ENCODE peak calls at places on chromosomes 2 and 18, in six cellular contexts. W is mucosa of descending colon; R is T-helper 1 cell; S is activated CD4-positive, alpha-beta T cell treated with anti-CD3 and anti-CD28 coated beads, Interleukin-2, amount 50 U/mL, for 48 hours; B is HCEC 1CT; N is fibroblast of pulmonary artery. Z is an unnamed sample.
A peak's percentile ranks its signal among the peaks of the same experiment; 100 is the strongest.

GRCh38 chr2:239730897-239731296 is 294.2 kb downstream of the NDUFA10 start:
- DNase-seq in W (no peak), R (no peak), S (no peak), B (no peak), N (no peak), Z (no peak)

GRCh38 chr2:149877913-149878312 is 290.3 kb upstream of the MMADHC start:
- DNase-seq in W (no peak), R (no peak), S (no peak), B (no peak), N (peak; percentile 21), Z (no peak)

GRCh38 chr2:168486440-168486839 is 30.4 kb downstream of the CERS6 start:
- DNase-seq in W (no peak), R (no peak), S (no peak), B (no peak), N (no peak), Z (no peak)

GRCh38 chr2:206846331-206846730 is 80.9 kb downstream of the FASTKD2 start:
- DNase-seq in W (no peak), R (no peak), S (no peak), B (no peak), N (no peak), Z (no peak)

GRCh38 chr18:50338122-50338521 is 36.7 kb upstream of the SKA1 start:
- DNase-seq in W (no peak), R (no peak), S (no peak), B (no peak), N (no peak), Z (no peak)

GRCh38 chr2:1593371-1594205 is 150.7 kb downstream of the PXDN start:
- DNase-seq in W (no peak), R (no peak), S (no peak), B (peak; percentile 85), N (peak; percentile 75), Z (no peak)

GRCh38 chr2:219578811-219579210 is 6.7 kb downstream of the INHA start:
- DNase-seq in W (no peak), R (no peak), S (no peak), B (peak; percentile 15), N (peak; percentile 49), Z (no peak)

GRCh38 chr2:23705771-23706612 is 220.9 kb downstream of the ATAD2B start:
- DNase-seq in W (no peak), R (no peak), S (no peak), B (no peak), N (no peak), Z (no peak)

GRCh38 chr2:216858312-216858711 is 1.6 kb downstream of the TNP1 start:
- DNase-seq in W (no peak), R (no peak), S (peak; percentile 6), B (no peak), N (no peak), Z (no peak)

GRCh38 chr2:127014630-127015029 is 92.3 kb downstream of the BIN1 start:
- DNase-seq in W (no peak), R (no peak), S (no peak), B (peak; percentile 97), N (peak; percentile 99), Z (no peak)

GRCh38 chr2:70926042-70926441 is 9.7 kb upstream of the ATP6V1B1 start:
- DNase-seq in W (no peak), R (no peak), S (no peak), B (no peak), N (no peak), Z (no peak)

GRCh38 chr2:48346124-48346536 is 183.8 kb upstream of the STON1 start:
- DNase-seq in W (peak; percentile 22), R (no peak), S (no peak), B (peak; percentile 88), N (peak; percentile 86), Z (peak; percentile 61)

GRCh38 chr2:38128653-38129052 is 52.7 kb upstream of the CYP1B1 start:
- DNase-seq in W (no peak), R (no peak), S (no peak), B (no peak), N (peak; percentile 65), Z (no peak)

GRCh38 chr2:215677466-215677865 is 241.6 kb upstream of the FN1 start:
- DNase-seq in W (no peak), R (no peak), S (no peak), B (no peak), N (peak; percentile 50), Z (no peak)

GRCh38 chr2:163200726-163201125 is 362.2 kb upstream of the KCNH7 start:
- DNase-seq in W (no peak), R (no peak), S (no peak), B (no peak), N (no peak), Z (no peak)

GRCh38 chr2:218799990-218800389 is 18.0 kb downstream of the CYP27A1 start:
- DNase-seq in W (no peak), R (no peak), S (no peak), B (no peak), N (no peak), Z (no peak)

GRCh38 chr18:56962322-56962721 is 184.6 kb upstream of the BOD1L2 start:
- DNase-seq in W (no peak), R (no peak), S (no peak), B (no peak), N (no peak), Z (no peak)

GRCh38 chr2:193074933-193075332 is 880.2 kb upstream of the TMEFF2 start:
- DNase-seq in W (no peak), R (no peak), S (no peak), B (no peak), N (no peak), Z (no peak)

GRCh38 chr2:111176388-111176787 is 55.7 kb downstream of the BCL2L11 start:
- DNase-seq in W (no peak), R (no peak), S (no peak), B (no peak), N (no peak), Z (no peak)

GRCh38 chr2:235623052-235623451 is 129.2 kb downstream of the AGAP1 start:
- DNase-seq in W (no peak), R (no peak), S (no peak), B (no peak), N (no peak), Z (no peak)

GRCh38 chr18:48408111-48408726 is 964 bp downstream of the ZBTB7C start:
- DNase-seq in W (no peak), R (no peak), S (peak; percentile 6), B (no peak), N (no peak), Z (no peak)

GRCh38 chr18:75132931-75133525 is 75.9 kb downstream of the PTGR3 start:
- DNase-seq in W (no peak), R (no peak), S (no peak), B (no peak), N (no peak), Z (no peak)

GRCh38 chr2:56263876-56264275 is 80.1 kb downstream of the CCDC85A start:
- DNase-seq in W (no peak), R (no peak), S (no peak), B (peak; percentile 40), N (no peak), Z (no peak)

GRCh38 chr2:216666461-216667233 is 28.7 kb downstream of the IGFBP5 start:
- DNase-seq in W (peak; percentile 83), R (peak; percentile 41), S (peak; percentile 76), B (peak; percentile 28), N (peak; percentile 74), Z (peak; percentile 82)

GRCh38 chr2:68643011-68643873 is at the start of gene PROKR1:
- DNase-seq in W (peak; percentile 38), R (no peak), S (peak; percentile 33), B (no peak), N (peak; percentile 17), Z (peak; percentile 45)

GRCh38 chr2:20706217-20706616 is 39.3 kb downstream of the GDF7 start:
- DNase-seq in W (no peak), R (no peak), S (no peak), B (no peak), N (no peak), Z (no peak)

GRCh38 chr18:51135795-51136194 is 61.7 kb downstream of the MEX3C start:
- DNase-seq in W (peak; percentile 13), R (no peak), S (no peak), B (no peak), N (no peak), Z (no peak)

GRCh38 chr2:144541411-144541810 is 21.5 kb upstream of the ZEB2 start:
- DNase-seq in W (no peak), R (no peak), S (no peak), B (peak; percentile 37), N (no peak), Z (no peak)

GRCh38 chr2:220215785-220216184 is 588.4 kb downstream of the SLC4A3 start:
- DNase-seq in W (no peak), R (no peak), S (no peak), B (no peak), N (no peak), Z (no peak)

GRCh38 chr2:72214429-72215143 is 66.9 kb upstream of the CYP26B1 start:
- DNase-seq in W (no peak), R (no peak), S (no peak), B (peak; percentile 70), N (peak; percentile 78), Z (no peak)

GRCh38 chr18:13371689-13372404 is 153.3 kb downstream of the LDLRAD4 start:
- DNase-seq in W (peak; percentile 69), R (no peak), S (no peak), B (no peak), N (no peak), Z (no peak)

GRCh38 chr2:175834472-175834871 is 167.6 kb downstream of the LNPK start:
- DNase-seq in W (no peak), R (no peak), S (no peak), B (no peak), N (no peak), Z (no peak)

GRCh38 chr18:33440384-33441043 is at the start of gene CCDC178:
- DNase-seq in W (peak; percentile 4), R (no peak), S (no peak), B (no peak), N (peak; percentile 30), Z (no peak)

GRCh38 chr2:120855855-120856405 is 120.3 kb downstream of the GLI2 start:
- DNase-seq in W (no peak), R (no peak), S (no peak), B (no peak), N (no peak), Z (no peak)

GRCh38 chr18:24015897-24016631 is 1.5 kb downstream of the TTC39C start:
- DNase-seq in W (no peak), R (no peak), S (no peak), B (no peak), N (no peak), Z (no peak)

GRCh38 chr2:158973511-158973956 is 5.1 kb downstream of the TANC1 start:
- DNase-seq in W (no peak), R (no peak), S (no peak), B (peak; percentile 23), N (no peak), Z (no peak)

GRCh38 chr18:29840101-29840500 is 1202.4 kb downstream of the DSC3 start:
- DNase-seq in W (no peak), R (no peak), S (no peak), B (peak; percentile 90), N (peak; percentile 73), Z (no peak)

GRCh38 chr18:79545255-79545654 is 134.3 kb upstream of the CTDP1 start:
- DNase-seq in W (no peak), R (no peak), S (no peak), B (no peak), N (no peak), Z (peak; percentile 37)

GRCh38 chr18:76847926-76848325 is 25.6 kb downstream of the ZNF236 start:
- DNase-seq in W (no peak), R (no peak), S (no peak), B (no peak), N (no peak), Z (no peak)